ENCODE peak calls at places on chromosomes 6 and 20, in five cellular contexts. A is mammary epithelial cell, U is brain microvascular endothelial cell, M is prostate gland, V is AG04450. Z is an unnamed sample.

GRCh38 chr20:36845288-36845969 is 30.5 kb upstream of the TLDC2 start:
- DNase-seq in A (no peak), U (no peak), M (no peak), V (no peak), Z (no peak)

GRCh38 chr6:422423-423061 is 31.0 kb downstream of the IRF4 start:
- DNase-seq in A (peak), U (peak), M (no peak), V (peak), Z (peak)

GRCh38 chr20:25285856-25286798 is 38.2 kb downstream of the PYGB start:
- DNase-seq in A (no peak), U (no peak), M (no peak), V (no peak), Z (no peak)

GRCh38 chr20:10763117-10763516 is 89.3 kb upstream of the JAG1 start:
- DNase-seq in A (no peak), U (peak), M (no peak), V (no peak), Z (no peak)

GRCh38 chr6:6332240-6332639 is 11.8 kb upstream of the F13A1 start:
- DNase-seq in A (no peak), U (no peak), M (no peak), V (no peak), Z (no peak)

GRCh38 chr6:141753180-141753579 is 379.5 kb upstream of the GJE1 start:
- DNase-seq in A (no peak), U (no peak), M (no peak), V (no peak), Z (no peak)

GRCh38 chr20:32067234-32067821 is 15.3 kb downstream of the HCK start:
- DNase-seq in A (peak), U (peak), M (no peak), V (peak), Z (peak)

GRCh38 chr20:57601211-57601570 is 19.0 kb downstream of the ZBP1 start:
- DNase-seq in A (peak), U (no peak), M (no peak), V (no peak), Z (no peak)

GRCh38 chr6:138815797-138816528 is 20.1 kb downstream of the ECT2L start:
- DNase-seq in A (peak), U (peak), M (peak), V (peak), Z (peak)

GRCh38 chr20:19284400-19285178 is 72.1 kb downstream of the SLC24A3 start:
- DNase-seq in A (no peak), U (no peak), M (no peak), V (no peak), Z (no peak)

GRCh38 chr6:151252626-151253025 is 12.9 kb downstream of the AKAP12 start:
- DNase-seq in A (no peak), U (no peak), M (no peak), V (no peak), Z (no peak)

GRCh38 chr6:21441386-21441785 is 152.2 kb upstream of the SOX4 start:
- DNase-seq in A (peak), U (peak), M (no peak), V (no peak), Z (peak)

GRCh38 chr6:159086033-159086618 is 41.3 kb upstream of the TAGAP start:
- DNase-seq in A (no peak), U (no peak), M (no peak), V (no peak), Z (no peak)

GRCh38 chr6:159084493-159085091 is 39.8 kb upstream of the TAGAP start:
- DNase-seq in A (peak), U (no peak), M (no peak), V (no peak), Z (peak)

GRCh38 chr6:159083146-159083545 is 38.4 kb upstream of the TAGAP start:
- DNase-seq in A (no peak), U (no peak), M (no peak), V (no peak), Z (no peak)

GRCh38 chr6:159082039-159082815 is 37.4 kb upstream of the TAGAP start:
- DNase-seq in A (no peak), U (no peak), M (no peak), V (no peak), Z (no peak)

DNA sequence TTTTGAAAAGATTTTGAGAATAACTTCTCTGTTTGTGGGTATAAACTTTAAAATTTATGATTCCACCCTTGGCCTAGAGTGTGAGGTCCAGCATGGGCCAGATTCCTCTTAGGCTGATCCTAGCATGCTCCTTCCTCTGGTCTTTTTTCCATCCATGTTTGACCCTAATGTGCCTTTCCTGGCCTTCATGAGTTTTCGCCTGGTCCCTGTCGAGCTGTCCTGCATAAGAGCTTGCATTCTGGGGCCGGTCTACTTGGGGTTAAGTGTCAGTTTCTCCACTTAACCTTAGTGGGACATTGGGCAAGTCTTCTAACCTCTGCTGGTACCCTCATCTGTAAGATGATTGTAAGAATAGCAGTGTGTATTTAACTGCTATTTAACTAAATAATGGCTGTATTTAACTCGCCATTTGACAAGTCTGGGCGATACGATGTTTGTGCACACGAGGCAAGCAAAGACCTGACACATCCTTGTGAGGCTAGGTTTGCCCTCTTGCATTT is 40.7 kb upstream of the TAGAP start:
- DNase-seq in A (peak), U (no peak), M (no peak), V (no peak), Z (no peak)
- TF ChIP-seq CTCF in A (no peak), U (no peak), M (no peak), V (no peak), Z (no peak)

DNA sequence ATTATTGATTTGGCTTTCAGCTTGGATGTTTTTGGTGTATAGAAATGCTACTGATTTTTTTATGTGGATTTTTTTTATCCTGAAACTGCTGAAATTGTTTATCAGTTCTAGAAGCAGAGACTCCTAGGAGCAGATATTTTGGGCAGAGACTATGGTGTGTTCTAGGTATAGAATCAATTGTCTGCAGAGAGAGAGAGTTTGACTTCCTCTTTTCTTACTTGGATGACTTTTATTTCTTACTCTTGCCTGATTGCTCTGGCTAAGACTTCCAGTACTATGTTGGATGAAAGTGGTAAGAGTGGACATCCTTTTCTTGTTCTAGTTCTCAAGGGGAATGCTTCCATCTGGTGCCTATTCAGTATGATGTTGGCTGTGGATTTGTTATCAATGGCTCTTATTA is 370.6 kb downstream of the PHF3 start:
- DNase-seq in A (no peak), U (no peak), M (no peak), V (no peak), Z (no peak)
- TF ChIP-seq CTCF in A (no peak), U (no peak), M (no peak), V (no peak), Z (no peak)

GRCh38 chr20:48638546-48638945 is 189.3 kb downstream of the PREX1 start:
- DNase-seq in A (peak), U (peak), M (no peak), V (no peak), Z (peak)
- TF ChIP-seq CTCF in A (no peak), U (no peak), M (no peak), V (no peak), Z (no peak)

GRCh38 chr6:160141001-160141726 is 19.5 kb downstream of the SLC22A1 start:
- DNase-seq in A (no peak), U (peak), M (peak), V (peak), Z (peak)

GRCh38 chr6:160139420-160139851 is 17.8 kb downstream of the SLC22A1 start:
- DNase-seq in A (peak), U (peak), M (no peak), V (peak), Z (peak)

GRCh38 chr6:160137130-160137988 is 15.7 kb downstream of the SLC22A1 start:
- DNase-seq in A (no peak), U (no peak), M (peak), V (no peak), Z (no peak)

GRCh38 chr6:160137989-160138835 is 16.6 kb downstream of the SLC22A1 start:
- DNase-seq in A (peak), U (peak), M (peak), V (peak), Z (peak)

GRCh38 chr6:160138839-160139419 is 17.3 kb downstream of the SLC22A1 start:
- DNase-seq in A (no peak), U (no peak), M (no peak), V (no peak), Z (no peak)
- TF ChIP-seq CTCF in A (no peak), U (peak), M (no peak), V (no peak), Z (no peak)